ENCODE peak calls at places on chromosomes 13 and 19, in eight cellular contexts. K, I, S, W, X, P, V and M are unnamed samples. For H3K4me1 and H3K36me3, the result is how much of the 10 kb centered on the place peaks cover.

GRCh38 chr19:19570561-19570960 is 32.5 kb downstream of the CILP2 start:
- DNase-seq in K (no peak), I (no peak), S (no peak), W (no peak), X (no peak), P (no peak), V (no peak), M (no peak)

GRCh38 chr13:21583496-21583895 is 20.5 kb downstream of the MICU2 start:
- DNase-seq in K (peak), I (no peak), S (no peak), W (peak), X (no peak), P (no peak), V (no peak), M (no peak)

GRCh38 chr13:100564444-100565223 is 24.0 kb downstream of the GGACT start:
- DNase-seq in K (no peak), I (no peak), S (no peak), W (no peak), X (no peak), P (peak), V (no peak), M (no peak)

GRCh38 chr19:19372656-19373416 is 32.6 kb upstream of the GATAD2A start:
- DNase-seq in K (no peak), I (no peak), S (no peak), W (peak), X (no peak), P (no peak), V (peak), M (peak)

GRCh38 chr13:41463823-41464602 is 6.7 kb downstream of the RGCC start:
- DNase-seq in K (no peak), I (no peak), S (no peak), W (no peak), X (peak), P (no peak), V (no peak), M (no peak)

GRCh38 chr13:79483302-79483701 is 2.3 kb downstream of the NDFIP2 start:
- DNase-seq in K (no peak), I (no peak), S (no peak), W (peak), X (no peak), P (no peak), V (peak), M (no peak)

GRCh38 chr13:49214917-49215376 is 5.2 kb upstream of the MLNR start:
- DNase-seq in K (peak), I (no peak), S (no peak), W (peak), X (no peak), P (no peak), V (peak), M (peak)

GRCh38 chr13:99382428-99383133 is 75.4 kb upstream of the GPR183 start:
- DNase-seq in K (peak), I (no peak), S (no peak), W (no peak), X (no peak), P (peak), V (no peak), M (no peak)

GRCh38 chr19:4064551-4065260 is 2.0 kb downstream of the ZBTB7A start:
- DNase-seq in K (peak), I (no peak), S (peak), W (no peak), X (no peak), P (no peak), V (no peak), M (peak)

GRCh38 chr13:40518481-40518882 is 148.0 kb downstream of the FOXO1 start:
- DNase-seq in K (peak), I (no peak), S (no peak), W (no peak), X (peak), P (no peak), V (no peak), M (no peak)

GRCh38 chr13:94557836-94558235 is 38.1 kb downstream of the TGDS start:
- DNase-seq in K (no peak), I (no peak), S (no peak), W (no peak), X (no peak), P (no peak), V (no peak), M (no peak)

GRCh38 chr13:42883142-42883541 is 101.8 kb downstream of the FAM216B start:
- DNase-seq in K (no peak), I (no peak), S (no peak), W (no peak), X (no peak), P (no peak), V (no peak), M (no peak)

GRCh38 chr13:99691552-99691951 is 190.3 kb downstream of the TM9SF2 start:
- DNase-seq in K (no peak), I (no peak), S (no peak), W (no peak), X (no peak), P (no peak), V (no peak), M (no peak)

GRCh38 chr13:63631006-63631405 is 2215.4 kb upstream of the PCDH20 start:
- DNase-seq in K (no peak), I (no peak), S (no peak), W (no peak), X (no peak), P (no peak), V (no peak), M (no peak)

GRCh38 chr19:1295169-1296012 is 9.7 kb downstream of the EFNA2 start:
- DNase-seq in K (peak), I (no peak), S (no peak), W (no peak), X (no peak), P (no peak), V (no peak), M (no peak)

GRCh38 chr13:48590141-48590863 is 57.4 kb upstream of the RCBTB2 start:
- DNase-seq in K (no peak), I (no peak), S (no peak), W (no peak), X (no peak), P (no peak), V (no peak), M (no peak)

GRCh38 chr13:35712907-35713685 is 236.6 kb upstream of the MAB21L1 start:
- DNase-seq in K (peak), I (no peak), S (no peak), W (peak), X (no peak), P (no peak), V (no peak), M (no peak)

GRCh38 chr19:30360378-30361106 is 11.6 kb upstream of the ZNF536 start:
- DNase-seq in K (peak), I (no peak), S (no peak), W (no peak), X (no peak), P (no peak), V (no peak), M (no peak)

GRCh38 chr19:45035755-45036154 is 3.1 kb upstream of the CLASRP start:
- DNase-seq in K (no peak), I (no peak), S (no peak), W (no peak), X (no peak), P (no peak), V (no peak), M (no peak)

GRCh38 chr19:17136026-17136425 is 60.4 kb downstream of the MYO9B start:
- DNase-seq in K (peak), I (no peak), S (no peak), W (no peak), X (no peak), P (no peak), V (no peak), M (no peak)

GRCh38 chr19:5338661-5339469 is 1.7 kb downstream of the PTPRS start:
- DNase-seq in K (peak), I (no peak), S (no peak), W (no peak), X (no peak), P (no peak), V (no peak), M (no peak)

GRCh38 chr13:99926014-99926731 is 45.4 kb downstream of the ZIC5 start:
- DNase-seq in K (no peak), I (no peak), S (no peak), W (peak), X (no peak), P (no peak), V (peak), M (no peak)

GRCh38 chr19:15372470-15372869 is 7.1 kb downstream of the AKAP8 start:
- DNase-seq in K (no peak), I (no peak), S (no peak), W (no peak), X (no peak), P (no peak), V (no peak), M (no peak)

GRCh38 chr19:1767464-1767933 is 14.2 kb downstream of the ONECUT3 start:
- DNase-seq in K (peak), I (no peak), S (peak), W (no peak), X (no peak), P (no peak), V (peak), M (peak)

GRCh38 chr13:106182404-106182803 is 353.1 kb downstream of the EFNB2 start:
- DNase-seq in K (no peak), I (no peak), S (no peak), W (peak), X (no peak), P (no peak), V (peak), M (no peak)

GRCh38 chr19:38386968-38387549 is 775 bp downstream of the GGN start:
- DNase-seq in K (no peak), I (no peak), S (no peak), W (no peak), X (no peak), P (no peak), V (no peak), M (no peak)

GRCh38 chr13:28655566-28655965 is 3.4 kb upstream of the POMP start:
- DNase-seq in K (no peak), I (no peak), S (no peak), W (peak), X (no peak), P (no peak), V (no peak), M (no peak)

GRCh38 chr19:2426661-2427322 is 594 bp downstream of the TIMM13 start:
- DNase-seq in K (peak), I (no peak), S (no peak), W (peak), X (no peak), P (no peak), V (peak), M (peak)

GRCh38 chr13:68715651-68716050 is 1392.0 kb upstream of the ATXN8OS start:
- DNase-seq in K (no peak), I (no peak), S (no peak), W (no peak), X (no peak), P (no peak), V (peak), M (no peak)

GRCh38 chr19:5477451-5478215 is 22.4 kb downstream of the ZNRF4 start:
- DNase-seq in K (no peak), I (no peak), S (no peak), W (no peak), X (no peak), P (no peak), V (no peak), M (no peak)

GRCh38 chr13:39016789-39017188 is 21.1 kb downstream of the PROSER1 start:
- DNase-seq in K (peak), I (no peak), S (no peak), W (peak), X (no peak), P (no peak), V (peak), M (no peak)

GRCh38 chr13:20969182-20969581 is 66.6 kb upstream of the XPO4 start:
- DNase-seq in K (no peak), I (no peak), S (no peak), W (peak), X (peak), P (no peak), V (peak), M (no peak)

DNA sequence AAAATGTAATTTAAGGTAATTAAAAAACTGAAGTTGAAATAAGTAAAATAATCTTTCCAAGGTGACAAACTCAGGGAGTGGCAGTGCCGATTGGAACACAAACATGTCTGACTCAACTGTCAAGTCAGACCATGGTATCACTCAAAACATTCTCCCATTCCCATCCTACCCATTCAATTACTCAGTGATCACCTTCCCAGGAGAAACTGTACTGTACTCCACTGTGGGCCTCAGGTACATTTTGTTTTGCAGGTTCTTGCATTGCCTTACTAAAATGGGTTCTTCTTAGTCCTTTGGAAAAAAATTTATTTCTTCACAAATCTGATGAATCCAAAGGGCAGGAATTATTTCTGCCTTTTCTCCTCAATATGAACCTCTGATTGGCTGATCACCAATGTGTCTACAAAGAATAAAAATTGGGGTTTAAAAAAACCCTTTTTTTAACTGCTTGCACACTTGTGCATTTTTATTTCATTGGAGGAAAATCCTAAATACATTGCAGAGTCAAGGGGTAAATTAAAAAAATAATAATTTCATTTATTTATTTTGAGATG is 96.8 kb downstream of the ZNF429 start:
- DNase-seq in K (no peak), I (no peak), S (no peak), W (no peak), X (no peak), P (no peak), V (no peak), M (no peak)
- H3K4me1 ChIP-seq in K (under half), I (under half), S (under half), W (under half), X (under half), P (under half), V (under half), M (under half)

GRCh38 chr19:12656899-12657571 is 9.5 kb downstream of the MAN2B1 start:
- DNase-seq in K (peak), I (no peak), S (no peak), W (no peak), X (no peak), P (no peak), V (no peak), M (no peak)
- H3K36me3 ChIP-seq in K (under half), I (half or more), S (under half), W (under half), X (under half), P (under half), V (under half), M (half or more)

DNA sequence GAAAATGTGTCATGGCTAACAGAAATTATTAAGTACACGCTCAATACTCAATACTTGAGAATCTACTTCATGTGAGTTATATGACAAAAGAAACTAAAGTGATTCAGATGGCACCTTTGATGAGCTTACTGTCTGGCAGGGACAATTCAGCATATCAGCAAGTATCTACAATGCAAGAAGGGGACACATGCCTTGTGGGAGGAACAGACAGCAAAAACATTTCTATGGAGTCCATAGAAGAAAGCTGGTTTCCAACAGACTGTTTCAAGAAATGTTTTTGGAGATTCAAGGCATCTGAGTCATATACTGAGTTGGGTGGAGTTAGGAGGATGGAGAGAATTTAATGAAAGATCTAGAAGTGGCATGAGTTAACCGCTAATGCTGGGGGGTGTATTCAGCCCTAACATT is 54.7 kb downstream of the MBNL2 start:
- DNase-seq in K (no peak), I (no peak), S (no peak), W (no peak), X (no peak), P (no peak), V (no peak), M (no peak)
- H3K4me1 ChIP-seq in K (under half), I (half or more), S (under half), W (under half), X (under half), P (half or more), V (half or more), M (under half)

DNA sequence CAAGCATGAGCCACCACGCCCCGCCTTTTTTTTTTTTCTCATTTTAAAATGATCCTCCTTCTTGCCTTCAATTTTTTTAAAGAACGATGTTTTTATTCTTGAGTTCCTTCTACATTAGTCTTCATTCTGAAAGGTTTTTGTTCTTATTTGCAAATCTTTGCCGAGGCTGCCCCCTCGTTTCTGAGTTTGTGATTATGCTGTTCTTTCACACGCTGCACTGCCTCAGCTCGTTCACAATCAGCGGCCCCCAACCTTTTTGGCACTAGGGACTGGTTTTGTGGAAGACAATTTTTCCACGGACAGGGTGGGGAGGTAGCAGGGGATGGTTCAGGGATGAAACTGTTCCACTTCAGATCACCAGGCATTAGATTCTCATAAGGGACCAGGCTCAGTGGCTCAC is 26.6 kb downstream of the ZNF787 start:
- DNase-seq in K (no peak), I (no peak), S (no peak), W (no peak), X (no peak), P (no peak), V (no peak), M (no peak)
- H3K36me3 ChIP-seq in K (under half), I (half or more), S (under half), W (under half), X (under half), P (under half), V (under half), M (under half)

DNA sequence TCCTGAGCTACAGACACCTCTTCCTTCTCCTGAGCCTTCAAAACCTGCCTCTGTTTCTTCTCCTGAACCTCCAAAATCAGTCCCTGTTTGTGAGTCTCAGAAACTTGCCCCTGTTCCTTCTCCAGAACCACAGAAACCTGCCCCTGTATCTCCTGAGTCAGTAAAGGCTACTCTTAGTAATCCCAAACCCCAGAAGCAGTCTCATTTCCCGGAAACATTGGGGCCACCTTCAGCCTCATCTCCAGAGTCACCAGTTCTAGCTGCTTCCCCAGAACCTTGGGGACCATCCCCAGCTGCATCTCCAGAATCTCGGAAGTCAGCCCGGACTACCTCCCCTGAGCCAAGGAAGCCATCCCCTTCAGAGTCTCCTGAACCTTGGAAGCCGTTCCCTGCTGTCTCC is 10.0 kb downstream of the CHAMP1 start:
- DNase-seq in K (no peak), I (no peak), S (no peak), W (no peak), X (no peak), P (no peak), V (no peak), M (no peak)
- H3K4me1 ChIP-seq in K (under half), I (under half), S (under half), W (under half), X (under half), P (under half), V (under half), M (under half)

DNA sequence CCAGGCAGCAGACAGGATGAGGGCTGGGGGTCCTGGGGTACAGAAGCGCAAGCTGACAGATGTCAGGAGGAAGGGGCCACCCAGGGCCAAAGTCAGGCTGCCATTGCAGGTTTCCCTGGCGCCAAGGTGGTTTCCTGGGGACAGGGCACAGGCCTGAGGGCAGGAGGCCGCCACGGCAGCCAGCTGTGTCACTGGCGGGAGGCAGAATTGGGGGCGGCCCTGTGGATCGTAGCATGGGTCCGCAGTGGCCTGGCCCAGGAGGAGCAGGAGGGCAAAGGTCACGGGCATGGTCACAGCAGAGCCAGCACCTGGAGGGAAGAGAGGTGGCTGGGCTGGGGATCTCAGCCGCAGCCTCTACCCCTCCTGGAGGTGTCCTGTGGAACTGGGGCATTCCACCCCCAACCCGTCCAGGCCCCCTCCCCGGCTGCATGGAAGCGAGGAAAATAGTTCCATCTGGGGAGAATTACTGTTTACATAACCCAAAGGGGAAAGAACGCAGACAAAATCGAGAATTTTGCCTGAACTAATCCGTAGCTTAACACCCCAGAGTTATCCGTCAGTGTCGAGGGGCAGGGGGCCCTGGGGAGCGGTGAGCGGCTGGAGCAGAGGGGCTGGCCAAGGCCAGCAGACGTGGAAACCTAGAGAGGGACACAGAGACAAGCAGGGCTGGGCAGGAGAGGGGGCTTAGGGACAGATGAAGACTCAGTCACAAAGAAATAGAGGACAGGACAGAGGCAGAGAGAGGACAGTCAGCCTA is 1.9 kb downstream of the NTN5 start:
- DNase-seq in K (no peak), I (no peak), S (no peak), W (no peak), X (no peak), P (no peak), V (no peak), M (no peak)
- H3K36me3 ChIP-seq in K (under half), I (under half), S (under half), W (under half), X (under half), P (under half), V (under half), M (under half)

GRCh38 chr19:51595776-51596175 is 24.7 kb downstream of the ZNF175 start:
- DNase-seq in K (no peak), I (no peak), S (no peak), W (no peak), X (no peak), P (no peak), V (no peak), M (no peak)
- H3K4me1 ChIP-seq in K (under half), I (under half), S (under half), W (under half), X (under half), P (under half), V (under half), M (under half)

GRCh38 chr19:40080289-40080688 is 10.5 kb downstream of the ZNF780A start:
- DNase-seq in K (no peak), I (no peak), S (no peak), W (no peak), X (no peak), P (no peak), V (no peak), M (no peak)
- H3K36me3 ChIP-seq in K (half or more), I (half or more), S (under half), W (under half), X (under half), P (half or more), V (half or more), M (half or more)